ENCODE peak calls at places on chromosomes 6 and 20, in four cellular contexts. One of them, this sample, is unnamed.

GRCh38 chr6:95785785-95786184 is 208.4 kb downstream of the MANEA start:
- DNase-seq in heart right ventricle: no peak
- DNase-seq in Peyer's patch: no peak
- DNase-seq in cardiac muscle cell: no peak
- DNase-seq in this sample: no peak

GRCh38 chr20:62323980-62324906 is 21.4 kb downstream of the ADRM1 start:
- DNase-seq in heart right ventricle: no peak
- DNase-seq in Peyer's patch: no peak
- DNase-seq in cardiac muscle cell: no peak
- DNase-seq in this sample: no peak

GRCh38 chr20:20083796-20084195 is 31.5 kb downstream of the CFAP61 start:
- DNase-seq in heart right ventricle: no peak
- DNase-seq in Peyer's patch: no peak
- DNase-seq in cardiac muscle cell: peak; percentile 54
- DNase-seq in this sample: no peak

GRCh38 chr20:59580991-59581401 is 23.3 kb upstream of the PHACTR3 start:
- DNase-seq in heart right ventricle: no peak
- DNase-seq in Peyer's patch: no peak
- DNase-seq in cardiac muscle cell: no peak
- DNase-seq in this sample: no peak

GRCh38 chr6:57004292-57004691 is 42.2 kb upstream of the KIAA1586 start:
- DNase-seq in heart right ventricle: no peak
- DNase-seq in Peyer's patch: no peak
- DNase-seq in cardiac muscle cell: no peak
- DNase-seq in this sample: no peak

GRCh38 chr20:17500271-17500670 is 30.9 kb downstream of the BFSP1 start:
- DNase-seq in heart right ventricle: no peak
- DNase-seq in Peyer's patch: no peak
- DNase-seq in cardiac muscle cell: no peak
- DNase-seq in this sample: no peak

GRCh38 chr20:64080813-64081619 is 1.1 kb downstream of the OPRL1 start:
- DNase-seq in heart right ventricle: no peak
- DNase-seq in Peyer's patch: no peak
- DNase-seq in cardiac muscle cell: no peak
- DNase-seq in this sample: no peak

GRCh38 chr6:87968435-87969278 is 79.0 kb upstream of the SPACA1 start:
- DNase-seq in heart right ventricle: no peak
- DNase-seq in Peyer's patch: peak; percentile 55
- DNase-seq in cardiac muscle cell: peak; percentile 56
- DNase-seq in this sample: no peak

GRCh38 chr6:111721677-111722219 is 116.1 kb upstream of the TRAF3IP2 start:
- DNase-seq in heart right ventricle: no peak
- DNase-seq in Peyer's patch: peak; percentile 72
- DNase-seq in cardiac muscle cell: no peak
- DNase-seq in this sample: no peak

GRCh38 chr20:17859002-17859615 is 109.5 kb downstream of the SNX5 start:
- DNase-seq in heart right ventricle: no peak
- DNase-seq in Peyer's patch: peak; percentile 57
- DNase-seq in cardiac muscle cell: no peak
- DNase-seq in this sample: no peak

GRCh38 chr20:32050851-32051556 is 1.0 kb upstream of the HCK start:
- DNase-seq in heart right ventricle: peak; percentile 47
- DNase-seq in Peyer's patch: peak; percentile 62
- DNase-seq in cardiac muscle cell: no peak
- DNase-seq in this sample: no peak

GRCh38 chr20:32053648-32054047 is 1.6 kb downstream of the HCK start:
- DNase-seq in heart right ventricle: no peak
- DNase-seq in Peyer's patch: no peak
- DNase-seq in cardiac muscle cell: no peak
- DNase-seq in this sample: no peak

GRCh38 chr20:32052090-32052791 is at the start of gene HCK:
- DNase-seq in heart right ventricle: no peak
- DNase-seq in Peyer's patch: peak; percentile 54
- DNase-seq in cardiac muscle cell: peak; percentile 21
- DNase-seq in this sample: no peak

GRCh38 chr20:32051720-32052089 is 337 bp upstream of the HCK start:
- DNase-seq in heart right ventricle: no peak
- DNase-seq in Peyer's patch: no peak
- DNase-seq in cardiac muscle cell: no peak
- DNase-seq in this sample: no peak

GRCh38 chr20:32052792-32053362 is 835 bp downstream of the HCK start:
- DNase-seq in heart right ventricle: peak; percentile 42
- DNase-seq in Peyer's patch: peak; percentile 76
- DNase-seq in cardiac muscle cell: no peak
- DNase-seq in this sample: no peak
- H3K4me3 ChIP-seq in heart right ventricle: peak overlapping the region; percentile 47
- H3K4me3 ChIP-seq in Peyer's patch: peak overlapping the region; percentile 49
- H3K4me3 ChIP-seq in cardiac muscle cell: peak overlapping the region; percentile 30
- H3K4me3 ChIP-seq in this sample: peak overlapping the region; percentile 19

DNA sequence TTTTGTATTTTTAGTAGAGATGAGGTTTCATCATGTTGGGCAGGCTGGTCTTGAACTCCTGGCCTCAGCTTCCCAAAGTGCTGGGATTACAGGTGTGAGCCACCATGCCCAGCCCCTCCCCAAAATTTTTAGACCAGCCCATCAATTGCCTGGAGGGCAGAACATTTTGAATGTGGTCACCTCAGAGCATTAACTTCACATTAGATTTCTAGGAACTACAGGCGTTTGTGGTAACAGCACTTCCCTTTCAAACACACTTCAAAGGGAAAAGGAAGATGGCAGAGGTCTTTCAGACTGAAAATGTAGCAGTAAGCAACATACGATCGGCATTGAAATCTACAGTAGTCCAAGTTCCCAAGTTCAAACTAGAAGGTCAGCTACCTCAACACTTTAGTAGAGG is 12.3 kb upstream of the SLA2 start:
- DNase-seq in heart right ventricle: no peak
- DNase-seq in Peyer's patch: no peak
- DNase-seq in cardiac muscle cell: no peak
- DNase-seq in this sample: no peak
- H3K4me3 ChIP-seq in heart right ventricle: no peak overlapping the region
- H3K4me3 ChIP-seq in Peyer's patch: no peak overlapping the region
- H3K4me3 ChIP-seq in cardiac muscle cell: no peak overlapping the region
- H3K4me3 ChIP-seq in this sample: no peak overlapping the region

GRCh38 chr6:108323710-108324109 is 28.9 kb downstream of the AFG1L start:
- DNase-seq in heart right ventricle: no peak
- DNase-seq in Peyer's patch: no peak
- DNase-seq in cardiac muscle cell: no peak
- DNase-seq in this sample: no peak
- H3K4me3 ChIP-seq in heart right ventricle: no peak overlapping the region
- H3K4me3 ChIP-seq in Peyer's patch: no peak overlapping the region
- H3K4me3 ChIP-seq in cardiac muscle cell: no peak overlapping the region
- H3K4me3 ChIP-seq in this sample: no peak overlapping the region

DNA sequence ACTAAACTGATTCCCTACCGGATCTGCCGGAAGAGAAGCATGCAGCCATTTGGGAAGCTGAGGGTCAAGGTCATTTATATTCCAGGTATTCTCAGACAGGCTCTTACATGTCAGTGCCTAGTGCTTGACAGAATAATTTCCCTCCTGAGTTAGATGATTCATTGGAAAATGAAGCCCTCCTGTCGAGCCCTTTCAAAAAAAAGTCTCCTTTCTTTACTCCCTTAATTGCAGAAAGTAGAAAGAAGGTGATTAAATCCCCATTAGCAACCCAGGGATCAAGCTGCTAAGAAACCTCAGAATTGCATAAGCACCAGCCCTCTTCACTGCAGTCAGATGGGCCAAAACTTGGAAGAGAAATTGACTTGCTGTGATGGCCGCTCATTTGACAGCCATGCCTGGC is 60.9 kb upstream of the ARMH2 start:
- DNase-seq in heart right ventricle: no peak
- DNase-seq in Peyer's patch: no peak
- DNase-seq in cardiac muscle cell: no peak
- DNase-seq in this sample: no peak
- H3K4me3 ChIP-seq in heart right ventricle: no peak overlapping the region
- H3K4me3 ChIP-seq in Peyer's patch: no peak overlapping the region
- H3K4me3 ChIP-seq in cardiac muscle cell: no peak overlapping the region
- H3K4me3 ChIP-seq in this sample: no peak overlapping the region

GRCh38 chr6:157764346-157765068 is 58.5 kb upstream of the SNX9 start:
- DNase-seq in heart right ventricle: peak; percentile 71
- DNase-seq in Peyer's patch: peak; percentile 95
- DNase-seq in cardiac muscle cell: peak; percentile 32
- DNase-seq in this sample: peak; percentile 82

GRCh38 chr6:157761926-157762325 is 61.1 kb upstream of the SNX9 start:
- DNase-seq in heart right ventricle: no peak
- DNase-seq in Peyer's patch: no peak
- DNase-seq in cardiac muscle cell: no peak
- DNase-seq in this sample: no peak

GRCh38 chr6:157762636-157763035 is 60.4 kb upstream of the SNX9 start:
- DNase-seq in heart right ventricle: no peak
- DNase-seq in Peyer's patch: peak; percentile 75
- DNase-seq in cardiac muscle cell: no peak
- DNase-seq in this sample: no peak

GRCh38 chr6:157763894-157764345 is 59.1 kb upstream of the SNX9 start:
- DNase-seq in heart right ventricle: no peak
- DNase-seq in Peyer's patch: no peak
- DNase-seq in cardiac muscle cell: no peak
- DNase-seq in this sample: no peak

DNA sequence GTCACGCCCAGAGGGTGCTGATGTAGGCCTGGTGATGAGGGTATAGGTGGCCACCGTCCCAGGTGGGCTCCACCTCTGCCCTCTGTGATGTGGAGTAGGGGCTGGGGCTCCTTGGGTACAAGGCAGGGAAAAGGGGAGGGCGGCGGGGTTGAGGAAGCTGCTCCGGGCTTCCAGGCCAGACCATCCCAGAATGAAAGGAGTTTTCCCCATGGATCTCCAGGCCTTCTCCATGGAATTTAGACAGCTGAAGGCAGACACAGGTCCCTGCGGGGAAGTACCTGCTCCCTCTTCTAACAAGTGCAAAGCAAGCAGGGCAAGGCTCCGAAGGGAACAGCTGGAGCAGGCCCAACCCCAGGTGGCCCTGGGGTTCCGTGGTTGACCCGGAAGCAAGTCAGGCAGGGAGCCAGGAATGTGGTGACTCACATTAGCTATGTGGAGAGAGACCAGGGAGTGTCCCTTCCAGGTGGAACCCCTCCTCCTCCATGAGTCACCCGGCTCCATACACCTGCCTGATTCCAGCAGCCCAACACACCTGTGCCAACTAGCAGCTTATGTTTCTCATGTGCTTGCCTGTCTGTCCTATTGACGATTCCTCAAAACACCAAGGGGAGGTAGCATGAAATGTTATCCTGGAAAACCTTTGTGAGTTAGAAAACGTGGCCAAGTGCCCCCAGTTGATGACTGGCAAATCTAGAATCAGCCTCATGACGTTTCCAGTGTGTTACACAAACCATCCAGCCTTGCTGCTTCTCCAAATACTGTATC is 59.7 kb upstream of the SNX9 start:
- DNase-seq in heart right ventricle: peak; percentile 53
- DNase-seq in Peyer's patch: peak; percentile 96
- DNase-seq in cardiac muscle cell: no peak
- DNase-seq in this sample: peak; percentile 15
- H3K4me3 ChIP-seq in heart right ventricle: no peak overlapping the region
- H3K4me3 ChIP-seq in Peyer's patch: no peak overlapping the region
- H3K4me3 ChIP-seq in cardiac muscle cell: no peak overlapping the region
- H3K4me3 ChIP-seq in this sample: peak overlapping the region; percentile 23

DNA sequence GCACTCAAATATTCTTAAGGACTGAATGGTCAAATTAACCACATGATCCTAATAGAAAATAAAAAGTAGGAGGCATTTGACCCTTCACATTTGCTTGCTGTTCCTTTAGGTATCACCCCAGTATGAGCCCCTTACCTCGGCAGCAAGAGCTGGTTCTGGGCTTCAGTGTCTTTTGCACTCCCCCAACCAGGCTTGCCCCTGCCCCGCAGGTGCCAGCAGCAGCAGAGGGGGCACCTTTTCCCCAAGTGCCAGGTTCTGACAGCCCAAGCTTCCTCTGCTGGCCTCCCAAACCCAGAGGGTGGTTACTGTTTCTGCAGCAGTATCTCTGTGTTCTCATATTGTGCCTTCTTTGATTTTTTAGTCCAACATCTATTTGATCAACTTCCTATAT is 23.2 kb downstream of the UBE2V1 start:
- DNase-seq in heart right ventricle: no peak
- DNase-seq in Peyer's patch: no peak
- DNase-seq in cardiac muscle cell: no peak
- DNase-seq in this sample: no peak
- H3K4me3 ChIP-seq in heart right ventricle: no peak overlapping the region
- H3K4me3 ChIP-seq in Peyer's patch: no peak overlapping the region
- H3K4me3 ChIP-seq in cardiac muscle cell: no peak overlapping the region
- H3K4me3 ChIP-seq in this sample: no peak overlapping the region

GRCh38 chr6:137412562-137412961 is 81.6 kb downstream of the OLIG3 start:
- DNase-seq in heart right ventricle: no peak
- DNase-seq in Peyer's patch: no peak
- DNase-seq in cardiac muscle cell: no peak
- DNase-seq in this sample: no peak
- H3K4me3 ChIP-seq in heart right ventricle: no peak overlapping the region
- H3K4me3 ChIP-seq in Peyer's patch: no peak overlapping the region
- H3K4me3 ChIP-seq in cardiac muscle cell: no peak overlapping the region
- H3K4me3 ChIP-seq in this sample: no peak overlapping the region